ENCODE peak calls at places on chromosomes 7 and 10, in six cellular contexts. T is H1, M is K562, Y is HepG2, F is HCT116, L is SK-N-SH. B is an unnamed sample.

GRCh38 chr10:86439544-86439943 is 72.9 kb upstream of the GRID1 start:
- DNase-seq in Y (peak; percentile 66), L (no peak), M (peak; percentile 6), T (no peak), F (no peak), B (no peak)

GRCh38 chr7:157409753-157410727 is 73.2 kb downstream of the DNAJB6 start:
- DNase-seq in F (no peak), T (no peak), M (no peak), Y (no peak), L (no peak), B (no peak)

GRCh38 chr10:29309465-29309864 is 20.6 kb downstream of the LYZL1 start:
- DNase-seq in Y (no peak), F (no peak), L (no peak), T (no peak), M (no peak), B (no peak)

GRCh38 chr7:22395222-22395621 is 38.3 kb upstream of the RAPGEF5 start:
- DNase-seq in F (no peak), Y (peak; percentile 16), M (no peak), L (no peak), T (no peak), B (no peak)

GRCh38 chr7:130910949-130911944 is 177.2 kb upstream of the KLF14 start:
- DNase-seq in F (no peak), L (no peak), Y (peak; percentile 28), M (peak; percentile 51), T (no peak), B (no peak)

GRCh38 chr7:77368974-77369373 is 47.2 kb downstream of the GSAP start:
- DNase-seq in Y (no peak), T (no peak), F (peak; percentile 4), M (no peak), L (no peak), B (peak; percentile 42)

GRCh38 chr7:35593896-35594295 is 101.0 kb downstream of the HERPUD2 start:
- DNase-seq in F (peak; percentile 12), L (peak; percentile 36), Y (peak; percentile 7), M (peak; percentile 63), T (peak; percentile 23), B (peak; percentile 13)

GRCh38 chr7:105643384-105643783 is 62.1 kb upstream of the EFCAB10 start:
- DNase-seq in F (no peak), M (peak; percentile 81), L (peak; percentile 85), Y (no peak), T (no peak), B (no peak)

GRCh38 chr10:16441106-16441850 is 4.5 kb downstream of the PTER start:
- DNase-seq in Y (no peak), F (no peak), T (no peak), L (peak; percentile 10), M (no peak), B (no peak)

GRCh38 chr7:150668472-150668911 is 17.0 kb upstream of the GIMAP2 start:
- DNase-seq in F (no peak), T (no peak), Y (no peak), L (no peak), M (no peak), B (no peak)

DNA sequence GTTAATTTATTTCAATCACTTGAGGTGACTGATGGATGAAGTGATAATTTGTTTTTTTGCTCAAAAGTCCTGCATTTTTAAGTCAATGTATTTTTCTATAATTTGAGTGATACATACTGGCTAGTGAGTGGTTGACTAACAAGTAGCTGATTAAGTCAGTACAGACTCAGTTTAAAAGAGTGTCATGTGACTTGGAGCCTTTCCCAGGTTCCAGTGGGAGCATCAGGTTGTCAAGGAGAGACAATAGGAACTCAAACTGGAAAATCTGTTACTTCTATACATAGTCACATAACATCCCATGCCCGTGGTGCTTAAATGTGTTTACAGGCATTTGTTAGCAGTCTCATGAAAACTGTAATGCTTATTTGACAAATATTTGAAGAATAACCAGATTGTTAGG is 154.7 kb downstream of the ANK3 start:
- DNase-seq in Y (no peak), M (no peak), L (no peak), F (no peak), T (no peak), B (no peak)
- TF ChIP-seq JUND in Y (no peak), M (no peak), L (no peak), F (no peak), T (no peak), B (no peak)

GRCh38 chr10:42421812-42422211 is 216.6 kb downstream of the ZNF33B start:
- DNase-seq in Y (no peak), L (no peak), F (no peak), M (no peak), T (no peak), B (no peak)
- TF ChIP-seq JUND in Y (no peak), L (no peak), F (no peak), M (no peak), T (no peak), B (no peak)

GRCh38 chr7:144834516-144835165 is 1.2 kb downstream of the TPK1 start:
- DNase-seq in L (peak; percentile 39), F (no peak), M (peak; percentile 49), Y (no peak), T (no peak), B (no peak)
- TF ChIP-seq JUND in L (no peak), F (no peak), M (no peak), Y (no peak), T (no peak), B (no peak)

DNA sequence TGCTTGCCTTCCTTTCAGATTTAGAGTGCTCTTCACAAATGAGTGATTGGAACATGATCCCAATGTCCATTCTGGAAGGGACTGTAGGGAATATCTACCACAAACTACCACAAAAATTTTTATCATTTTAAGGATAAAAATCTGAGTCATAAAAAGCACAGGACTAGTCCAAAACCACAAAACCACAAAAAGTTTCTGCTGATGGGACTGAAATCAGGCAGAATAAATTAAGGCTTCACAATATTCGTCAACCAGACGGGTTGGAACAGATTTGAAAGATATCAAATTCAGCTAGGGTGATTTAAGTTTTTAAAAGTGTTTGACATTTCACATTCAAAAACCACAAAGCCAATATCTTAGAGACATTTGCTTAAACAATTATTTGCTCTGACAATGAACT is 100.1 kb upstream of the PTN start:
- DNase-seq in F (no peak), L (no peak), M (no peak), Y (no peak), T (no peak), B (no peak)
- TF ChIP-seq JUND in F (no peak), L (peak; percentile 91), M (no peak), Y (no peak), T (no peak), B (no peak)

GRCh38 chr7:156145184-156145583 is 332.9 kb upstream of the SHH start:
- DNase-seq in M (no peak), T (no peak), F (no peak), Y (no peak), L (no peak), B (no peak)

GRCh38 chr7:156143158-156143557 is 330.9 kb upstream of the SHH start:
- DNase-seq in M (no peak), F (no peak), L (no peak), Y (no peak), T (no peak), B (no peak)

GRCh38 chr7:156140896-156141295 is 328.6 kb upstream of the SHH start:
- DNase-seq in M (no peak), Y (no peak), T (no peak), F (no peak), L (no peak), B (no peak)

GRCh38 chr7:156145996-156146395 is 333.7 kb upstream of the SHH start:
- DNase-seq in Y (no peak), T (no peak), F (no peak), M (no peak), L (no peak), B (no peak)

GRCh38 chr7:156143683-156144082 is 331.4 kb upstream of the SHH start:
- DNase-seq in L (no peak), T (no peak), F (no peak), Y (no peak), M (no peak), B (no peak)
- TF ChIP-seq JUND in L (no peak), T (no peak), F (no peak), Y (no peak), M (no peak), B (no peak)

GRCh38 chr10:5461201-5461585 is 38.2 kb downstream of the CALML5 start:
- DNase-seq in Y (no peak), T (no peak), M (no peak), F (no peak), L (no peak), B (no peak)
- TF ChIP-seq JUND in Y (no peak), T (no peak), M (no peak), F (no peak), L (no peak), B (no peak)

B was measured in T47D.